ENCODE peak calls at places on chromosomes 12 and 14, in six cellular contexts. Q is HCT116, B is GM23248, C is fibroblast of lung, M is H9, E is PC-3. S is an unnamed sample. For H3K4me1, the result is how much of the 10 kb centered on the place peaks cover.

GRCh38 chr14:85248881-85249635 is 280.9 kb upstream of the FLRT2 start:
- DNase-seq in Q (no peak), B (peak), C (peak), M (no peak), E (peak), S (no peak)

GRCh38 chr14:64760146-64760755 is 56.0 kb downstream of the PLEKHG3 start:
- DNase-seq in Q (peak), B (peak), C (peak), M (peak), E (peak), S (peak)

GRCh38 chr14:97411938-97412612 is 614.9 kb downstream of the VRK1 start:
- DNase-seq in Q (no peak), B (no peak), C (no peak), M (no peak), E (no peak), S (no peak)

GRCh38 chr12:69630191-69630590 is 19.5 kb upstream of the LRRC10 start:
- DNase-seq in Q (no peak), B (peak), C (no peak), M (peak), E (peak), S (no peak)

GRCh38 chr14:89503458-89503996 is 86.5 kb upstream of the FOXN3 start:
- DNase-seq in Q (no peak), B (no peak), C (no peak), M (no peak), E (no peak), S (no peak)

GRCh38 chr12:12054993-12055392 is 15.7 kb upstream of the BCL2L14 start:
- DNase-seq in Q (no peak), B (no peak), C (no peak), M (no peak), E (no peak), S (no peak)

GRCh38 chr12:69024907-69025306 is 91.9 kb upstream of the CPM start:
- DNase-seq in Q (no peak), B (peak), C (peak), M (no peak), E (peak), S (no peak)

GRCh38 chr12:119796292-119796691 is 80.8 kb downstream of the CIT start:
- DNase-seq in Q (no peak), B (no peak), C (no peak), M (no peak), E (no peak), S (no peak)

GRCh38 chr12:85872497-85873091 is 1.5 kb upstream of the NTS start:
- DNase-seq in Q (peak), B (peak), C (peak), M (no peak), E (peak), S (no peak)

GRCh38 chr12:20390846-20391245 is 22.5 kb downstream of the PDE3A start:
- DNase-seq in Q (no peak), B (no peak), C (no peak), M (no peak), E (no peak), S (no peak)

GRCh38 chr14:79584679-79585078 is 626.6 kb downstream of the DIO2 start:
- DNase-seq in Q (no peak), B (peak), C (peak), M (no peak), E (peak), S (no peak)

GRCh38 chr14:52241102-52241793 is 26.2 kb upstream of the PTGDR start:
- DNase-seq in Q (no peak), B (peak), C (peak), M (no peak), E (peak), S (peak)

GRCh38 chr14:21104448-21105060 is 3.7 kb downstream of the TMEM253 start:
- DNase-seq in Q (peak), B (peak), C (peak), M (peak), E (peak), S (peak)

GRCh38 chr14:74261288-74261687 is 22.0 kb downstream of the VSX2 start:
- DNase-seq in Q (no peak), B (no peak), C (no peak), M (no peak), E (no peak), S (peak)

GRCh38 chr12:31923063-31923412 is 36.2 kb upstream of the RESF1 start:
- DNase-seq in Q (peak), B (peak), C (no peak), M (no peak), E (no peak), S (no peak)

GRCh38 chr12:1185460-1186182 is 194.6 kb downstream of the ERC1 start:
- DNase-seq in Q (no peak), B (no peak), C (no peak), M (no peak), E (no peak), S (no peak)

GRCh38 chr14:103227076-103227475 is 103.8 kb downstream of the TNFAIP2 start:
- DNase-seq in Q (no peak), B (no peak), C (no peak), M (no peak), E (no peak), S (peak)

GRCh38 chr12:31323466-31324115 is 2.4 kb downstream of the SINHCAF start:
- DNase-seq in Q (no peak), B (peak), C (no peak), M (peak), E (no peak), S (peak)

GRCh38 chr12:28883406-28883997 is 265.6 kb upstream of the FAR2 start:
- DNase-seq in Q (no peak), B (no peak), C (no peak), M (no peak), E (no peak), S (no peak)

GRCh38 chr14:65156568-65157366 is 54.5 kb upstream of the MAX start:
- DNase-seq in Q (no peak), B (peak), C (peak), M (no peak), E (peak), S (peak)

GRCh38 chr12:48817957-48818830 is at the start of gene CACNB3:
- DNase-seq in Q (no peak), B (peak), C (peak), M (peak), E (peak), S (peak)

GRCh38 chr14:26255213-26255612 is 342.6 kb downstream of the NOVA1 start:
- DNase-seq in Q (no peak), B (peak), C (peak), M (no peak), E (peak), S (no peak)

GRCh38 chr12:47989023-47989417 is 15.3 kb downstream of the COL2A1 start:
- DNase-seq in Q (no peak), B (no peak), C (no peak), M (no peak), E (no peak), S (peak)

GRCh38 chr12:56385873-56386272 is 23.2 kb upstream of the APOF start:
- DNase-seq in Q (peak), B (peak), C (no peak), M (no peak), E (peak), S (no peak)

GRCh38 chr12:65952737-65953209 is 128.5 kb downstream of the HMGA2 start:
- DNase-seq in Q (no peak), B (peak), C (peak), M (no peak), E (peak), S (peak)

GRCh38 chr14:61623927-61624326 is 71.4 kb upstream of the HIF1A start:
- DNase-seq in Q (no peak), B (no peak), C (no peak), M (no peak), E (no peak), S (no peak)

GRCh38 chr12:122423258-122424165 is 1.0 kb upstream of the CLIP1 start:
- DNase-seq in Q (peak), B (peak), C (peak), M (peak), E (no peak), S (peak)

GRCh38 chr14:34604990-34605389 is 25.0 kb downstream of the SNX6 start:
- DNase-seq in Q (no peak), B (peak), C (peak), M (no peak), E (peak), S (peak)

GRCh38 chr12:57240926-57241555 is 9.9 kb downstream of the STAC3 start:
- DNase-seq in Q (no peak), B (peak), C (no peak), M (peak), E (peak), S (peak)

GRCh38 chr12:59113831-59114273 is 193.5 kb upstream of the LRIG3 start:
- DNase-seq in Q (peak), B (peak), C (peak), M (peak), E (peak), S (peak)

GRCh38 chr12:29320295-29321090 is 60.5 kb downstream of the ERGIC2 start:
- DNase-seq in Q (no peak), B (peak), C (peak), M (no peak), E (peak), S (peak)

GRCh38 chr12:54431911-54432814 is 13.1 kb upstream of the ITGA5 start:
- DNase-seq in Q (no peak), B (peak), C (peak), M (peak), E (peak), S (peak)

GRCh38 chr12:2851931-2852330 is 4.9 kb downstream of the TEX52 start:
- DNase-seq in Q (no peak), B (no peak), C (no peak), M (no peak), E (no peak), S (no peak)

GRCh38 chr12:52949413-52950331 is 754 bp downstream of the KRT18 start:
- DNase-seq in Q (peak), B (peak), C (peak), M (peak), E (peak), S (peak)
- H3K4me1 ChIP-seq in Q (half or more), B (under half), C (under half), M (under half), E (half or more), S (under half)

GRCh38 chr12:91219511-91219910 is 36.9 kb upstream of the DCN start:
- DNase-seq in Q (no peak), B (peak), C (peak), M (no peak), E (peak), S (no peak)

GRCh38 chr12:91216871-91217270 is 34.3 kb upstream of the DCN start:
- DNase-seq in Q (no peak), B (peak), C (no peak), M (no peak), E (no peak), S (no peak)

GRCh38 chr12:91219919-91220318 is 37.3 kb upstream of the DCN start:
- DNase-seq in Q (no peak), B (no peak), C (no peak), M (no peak), E (no peak), S (no peak)

GRCh38 chr12:91211869-91212268 is 29.3 kb upstream of the DCN start:
- DNase-seq in Q (no peak), B (no peak), C (no peak), M (no peak), E (no peak), S (no peak)

GRCh38 chr12:91215940-91216454 is 33.4 kb upstream of the DCN start:
- DNase-seq in Q (no peak), B (peak), C (peak), M (no peak), E (no peak), S (no peak)
- H3K27ac ChIP-seq in Q (no peak), B (peak), C (no peak), M (no peak), E (no peak), S (peak)

GRCh38 chr12:104263580-104264358 is 39.8 kb upstream of the EID3 start:
- DNase-seq in Q (no peak), B (peak), C (peak), M (no peak), E (peak), S (no peak)
- H2AFZ ChIP-seq in Q (no peak), B (peak), C (peak), M (no peak), E (peak), S (peak)

GRCh38 chr14:67999290-67999689 is 179.7 kb downstream of the RAD51B start:
- DNase-seq in Q (no peak), B (peak), C (peak), M (no peak), E (peak), S (no peak)
- H3K4me1 ChIP-seq in Q (under half), B (under half), C (under half), M (under half), E (under half), S (under half)

DNA sequence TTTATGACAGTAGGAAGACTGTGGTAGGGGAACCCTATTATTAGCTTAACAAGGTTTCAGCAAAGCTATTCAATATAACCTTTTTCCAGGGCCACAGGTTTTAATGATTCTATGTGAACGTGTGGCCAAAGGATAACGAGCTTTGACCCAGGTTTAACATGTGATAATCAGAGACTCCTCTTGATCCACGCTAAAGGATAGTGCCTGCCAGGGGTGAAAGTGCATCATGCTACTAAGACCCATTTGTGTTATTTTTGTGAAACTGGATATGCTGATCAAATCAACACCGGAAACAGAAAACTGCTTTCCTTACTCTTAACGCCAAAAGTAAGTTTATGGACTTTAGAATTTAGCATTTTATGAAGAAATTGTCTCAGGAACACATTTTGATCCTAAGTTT is 921 bp upstream of the TAOK3 start:
- DNase-seq in Q (no peak), B (no peak), C (no peak), M (no peak), E (no peak), S (no peak)
- H3K27ac ChIP-seq in Q (no peak), B (peak), C (no peak), M (no peak), E (peak), S (peak)

DNA sequence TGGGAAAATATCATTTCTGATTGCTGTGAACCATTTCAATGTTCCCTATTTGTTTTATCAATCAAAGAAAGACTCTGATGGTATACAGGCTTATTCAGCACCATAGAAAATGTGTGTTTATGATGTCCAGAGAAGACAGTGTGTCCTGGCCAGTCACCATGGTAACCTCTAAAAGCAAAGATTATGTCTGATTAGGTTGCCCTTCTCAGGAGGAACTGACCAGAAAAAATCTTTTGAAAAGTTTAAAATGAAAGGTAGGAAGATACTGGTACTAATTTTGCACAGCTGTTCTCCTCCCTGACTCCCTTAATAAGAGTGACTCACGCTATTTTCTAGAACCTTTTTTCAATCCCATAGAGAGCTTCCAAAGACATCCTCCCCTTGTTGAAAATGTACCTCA is 391.8 kb upstream of the DCN start:
- DNase-seq in Q (no peak), B (peak), C (peak), M (no peak), E (no peak), S (no peak)
- H2AFZ ChIP-seq in Q (no peak), B (peak), C (no peak), M (peak), E (no peak), S (peak)

GRCh38 chr14:49688701-49689030 is 652 bp upstream of the POLE2 start:
- DNase-seq in Q (no peak), B (no peak), C (no peak), M (no peak), E (no peak), S (no peak)

GRCh38 chr14:49687942-49688700 is at the start of gene POLE2:
- DNase-seq in Q (peak), B (peak), C (peak), M (peak), E (peak), S (peak)

GRCh38 chr14:49691031-49691430 is 1.9 kb upstream of the KLHDC1 start:
- DNase-seq in Q (no peak), B (no peak), C (no peak), M (no peak), E (no peak), S (peak)

GRCh38 chr14:49692895-49693737 is at the start of gene KLHDC1:
- DNase-seq in Q (no peak), B (peak), C (peak), M (peak), E (peak), S (peak)

DNA sequence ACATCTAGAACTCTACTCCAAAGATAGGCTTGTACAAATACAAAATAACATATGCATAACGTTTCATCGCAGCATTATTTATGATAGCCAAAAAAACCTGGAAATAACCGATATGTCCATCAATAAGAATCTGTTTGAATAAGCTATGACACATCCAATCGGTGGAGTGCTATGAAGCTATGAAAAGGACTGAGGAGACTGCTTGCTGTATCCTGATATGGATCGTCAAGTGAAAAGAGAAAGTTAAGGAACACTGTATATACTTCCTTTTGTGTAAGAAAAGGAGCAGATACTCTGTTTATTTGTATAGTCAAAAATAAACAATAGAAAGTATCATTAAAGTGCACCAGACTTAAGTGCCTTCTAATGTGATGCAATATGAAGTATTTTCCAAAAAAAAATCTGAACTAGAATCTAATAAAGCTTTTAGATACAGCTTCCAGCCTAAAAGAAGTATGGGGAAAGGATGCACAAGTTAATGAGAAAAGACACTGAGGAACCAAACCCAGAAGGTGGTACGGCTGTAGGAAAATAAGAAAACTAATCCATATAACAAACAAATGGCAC is 646 bp upstream of the KLHDC1 start:
- DNase-seq in Q (no peak), B (peak), C (no peak), M (no peak), E (no peak), S (peak)
- H3K4me1 ChIP-seq in Q (under half), B (under half), C (under half), M (under half), E (under half), S (under half)